ENCODE peak calls at places on chromosomes 16 and 17, in eight cellular contexts. One of them, this sample, is unnamed.

GRCh38 chr17:17704931-17705330 is 23.7 kb downstream of the RAI1 start:
- DNase-seq in GM12878: no peak
- DNase-seq in uterus: no peak
- DNase-seq in prostate gland: no peak
- DNase-seq in lung: no peak
- DNase-seq in A549: no peak
- DNase-seq in Panc1: no peak
- DNase-seq in IMR-90: no peak
- DNase-seq in this sample: no peak

GRCh38 chr16:74623846-74624245 is 16.9 kb upstream of the GLG1 start:
- DNase-seq in GM12878: no peak
- DNase-seq in uterus: no peak
- DNase-seq in prostate gland: no peak
- DNase-seq in lung: no peak
- DNase-seq in A549: no peak
- DNase-seq in Panc1: no peak
- DNase-seq in IMR-90: no peak
- DNase-seq in this sample: no peak

GRCh38 chr17:59427425-59427921 is 96.0 kb downstream of the YPEL2 start:
- DNase-seq in GM12878: no peak
- DNase-seq in uterus: no peak
- DNase-seq in prostate gland: no peak
- DNase-seq in lung: peak
- DNase-seq in A549: no peak
- DNase-seq in Panc1: no peak
- DNase-seq in IMR-90: peak
- DNase-seq in this sample: peak

GRCh38 chr17:15900871-15901270 is 44.1 kb upstream of the ADORA2B start:
- DNase-seq in GM12878: peak
- DNase-seq in uterus: no peak
- DNase-seq in prostate gland: no peak
- DNase-seq in lung: no peak
- DNase-seq in A549: no peak
- DNase-seq in Panc1: no peak
- DNase-seq in IMR-90: no peak
- DNase-seq in this sample: no peak

GRCh38 chr16:76193851-76194620 is 83.2 kb upstream of the CNTNAP4 start:
- DNase-seq in GM12878: no peak
- DNase-seq in uterus: no peak
- DNase-seq in prostate gland: no peak
- DNase-seq in lung: no peak
- DNase-seq in A549: no peak
- DNase-seq in Panc1: no peak
- DNase-seq in IMR-90: no peak
- DNase-seq in this sample: no peak

GRCh38 chr17:58755577-58756245 is at the start of gene PPM1E:
- DNase-seq in GM12878: no peak
- DNase-seq in uterus: peak
- DNase-seq in prostate gland: peak
- DNase-seq in lung: no peak
- DNase-seq in A549: peak
- DNase-seq in Panc1: no peak
- DNase-seq in IMR-90: peak
- DNase-seq in this sample: peak

GRCh38 chr16:66004706-66005105 is 361.8 kb upstream of the CDH5 start:
- DNase-seq in GM12878: no peak
- DNase-seq in uterus: peak
- DNase-seq in prostate gland: no peak
- DNase-seq in lung: no peak
- DNase-seq in A549: no peak
- DNase-seq in Panc1: no peak
- DNase-seq in IMR-90: peak
- DNase-seq in this sample: no peak

GRCh38 chr17:47281246-47281645 is 27.6 kb downstream of the ITGB3 start:
- DNase-seq in GM12878: no peak
- DNase-seq in uterus: no peak
- DNase-seq in prostate gland: no peak
- DNase-seq in lung: no peak
- DNase-seq in A549: no peak
- DNase-seq in Panc1: no peak
- DNase-seq in IMR-90: no peak
- DNase-seq in this sample: no peak

GRCh38 chr16:84096447-84097005 is 20.2 kb downstream of the MBTPS1 start:
- DNase-seq in GM12878: no peak
- DNase-seq in uterus: no peak
- DNase-seq in prostate gland: peak
- DNase-seq in lung: no peak
- DNase-seq in A549: no peak
- DNase-seq in Panc1: peak
- DNase-seq in IMR-90: no peak
- DNase-seq in this sample: no peak

GRCh38 chr17:56863974-56864373 is 30.0 kb downstream of the DGKE start:
- DNase-seq in GM12878: no peak
- DNase-seq in uterus: no peak
- DNase-seq in prostate gland: no peak
- DNase-seq in lung: no peak
- DNase-seq in A549: no peak
- DNase-seq in Panc1: no peak
- DNase-seq in IMR-90: no peak
- DNase-seq in this sample: no peak

GRCh38 chr17:30337393-30337999 is 3.6 kb upstream of the TMIGD1 start:
- DNase-seq in GM12878: no peak
- DNase-seq in uterus: no peak
- DNase-seq in prostate gland: no peak
- DNase-seq in lung: no peak
- DNase-seq in A549: no peak
- DNase-seq in Panc1: no peak
- DNase-seq in IMR-90: no peak
- DNase-seq in this sample: no peak

GRCh38 chr17:78920528-78920927 is 4.7 kb downstream of the TIMP2 start:
- DNase-seq in GM12878: no peak
- DNase-seq in uterus: no peak
- DNase-seq in prostate gland: no peak
- DNase-seq in lung: no peak
- DNase-seq in A549: no peak
- DNase-seq in Panc1: no peak
- DNase-seq in IMR-90: no peak
- DNase-seq in this sample: no peak

GRCh38 chr16:80931985-80932720 is 74.5 kb downstream of the CMC2 start:
- DNase-seq in GM12878: no peak
- DNase-seq in uterus: peak
- DNase-seq in prostate gland: peak
- DNase-seq in lung: peak
- DNase-seq in A549: peak
- DNase-seq in Panc1: no peak
- DNase-seq in IMR-90: peak
- DNase-seq in this sample: peak

GRCh38 chr17:82520041-82520910 is 744 bp downstream of the FOXK2 start:
- DNase-seq in GM12878: no peak
- DNase-seq in uterus: peak
- DNase-seq in prostate gland: no peak
- DNase-seq in lung: no peak
- DNase-seq in A549: no peak
- DNase-seq in Panc1: no peak
- DNase-seq in IMR-90: no peak
- DNase-seq in this sample: no peak

GRCh38 chr16:85871756-85872155 is 27.2 kb upstream of the IRF8 start:
- DNase-seq in GM12878: no peak
- DNase-seq in uterus: no peak
- DNase-seq in prostate gland: no peak
- DNase-seq in lung: no peak
- DNase-seq in A549: no peak
- DNase-seq in Panc1: no peak
- DNase-seq in IMR-90: no peak
- DNase-seq in this sample: no peak

GRCh38 chr16:11583889-11584565 is 2.7 kb downstream of the LITAF start:
- DNase-seq in GM12878: no peak
- DNase-seq in uterus: no peak
- DNase-seq in prostate gland: peak
- DNase-seq in lung: no peak
- DNase-seq in A549: no peak
- DNase-seq in Panc1: no peak
- DNase-seq in IMR-90: no peak
- DNase-seq in this sample: no peak

GRCh38 chr16:81752876-81753227 is 26.2 kb upstream of the PLCG2 start:
- DNase-seq in GM12878: no peak
- DNase-seq in uterus: no peak
- DNase-seq in prostate gland: no peak
- DNase-seq in lung: no peak
- DNase-seq in A549: no peak
- DNase-seq in Panc1: no peak
- DNase-seq in IMR-90: no peak
- DNase-seq in this sample: no peak

GRCh38 chr17:21239680-21240374 is 13.4 kb downstream of the NATD1 start:
- DNase-seq in GM12878: no peak
- DNase-seq in uterus: no peak
- DNase-seq in prostate gland: no peak
- DNase-seq in lung: no peak
- DNase-seq in A549: peak
- DNase-seq in Panc1: no peak
- DNase-seq in IMR-90: peak
- DNase-seq in this sample: peak

GRCh38 chr17:73237714-73238113 is 24.0 kb downstream of the CPSF4L start:
- DNase-seq in GM12878: no peak
- DNase-seq in uterus: no peak
- DNase-seq in prostate gland: no peak
- DNase-seq in lung: no peak
- DNase-seq in A549: no peak
- DNase-seq in Panc1: no peak
- DNase-seq in IMR-90: no peak
- DNase-seq in this sample: no peak

GRCh38 chr16:11004351-11004750 is 60.0 kb downstream of the CLEC16A start:
- DNase-seq in GM12878: no peak
- DNase-seq in uterus: no peak
- DNase-seq in prostate gland: no peak
- DNase-seq in lung: no peak
- DNase-seq in A549: no peak
- DNase-seq in Panc1: no peak
- DNase-seq in IMR-90: peak
- DNase-seq in this sample: no peak

GRCh38 chr17:31422443-31422842 is 31.0 kb downstream of the RAB11FIP4 start:
- DNase-seq in GM12878: no peak
- DNase-seq in uterus: no peak
- DNase-seq in prostate gland: no peak
- DNase-seq in lung: no peak
- DNase-seq in A549: no peak
- DNase-seq in Panc1: no peak
- DNase-seq in IMR-90: no peak
- DNase-seq in this sample: no peak
- H3K4me3 ChIP-seq in GM12878: no peak
- H3K4me3 ChIP-seq in uterus: no peak
- H3K4me3 ChIP-seq in prostate gland: no peak
- H3K4me3 ChIP-seq in lung: no peak
- H3K4me3 ChIP-seq in A549: no peak
- H3K4me3 ChIP-seq in Panc1: no peak
- H3K4me3 ChIP-seq in IMR-90: no peak
- H3K4me3 ChIP-seq in this sample: no peak

GRCh38 chr16:67447508-67448076 is 16.7 kb downstream of the HSD11B2 start:
- DNase-seq in GM12878: peak
- DNase-seq in uterus: peak
- DNase-seq in prostate gland: no peak
- DNase-seq in lung: peak
- DNase-seq in A549: peak
- DNase-seq in Panc1: no peak
- DNase-seq in IMR-90: peak
- DNase-seq in this sample: no peak
- TF ChIP-seq CTCF in GM12878: peak
- TF ChIP-seq CTCF in uterus: peak
- TF ChIP-seq CTCF in prostate gland: no peak
- TF ChIP-seq CTCF in lung: no peak
- TF ChIP-seq CTCF in A549: peak
- TF ChIP-seq CTCF in Panc1: peak
- TF ChIP-seq CTCF in IMR-90: peak
- TF ChIP-seq CTCF in this sample: peak

GRCh38 chr17:7988750-7989178 is 13.7 kb upstream of the GUCY2D start:
- DNase-seq in GM12878: peak
- DNase-seq in uterus: no peak
- DNase-seq in prostate gland: peak
- DNase-seq in lung: peak
- DNase-seq in A549: peak
- DNase-seq in Panc1: peak
- DNase-seq in IMR-90: peak
- DNase-seq in this sample: peak

GRCh38 chr17:7993972-7994589 is 8.3 kb upstream of the GUCY2D start:
- DNase-seq in GM12878: no peak
- DNase-seq in uterus: no peak
- DNase-seq in prostate gland: no peak
- DNase-seq in lung: no peak
- DNase-seq in A549: no peak
- DNase-seq in Panc1: no peak
- DNase-seq in IMR-90: no peak
- DNase-seq in this sample: no peak

GRCh38 chr17:7989781-7990655 is 12.4 kb upstream of the GUCY2D start:
- DNase-seq in GM12878: peak
- DNase-seq in uterus: peak
- DNase-seq in prostate gland: peak
- DNase-seq in lung: peak
- DNase-seq in A549: peak
- DNase-seq in Panc1: no peak
- DNase-seq in IMR-90: peak
- DNase-seq in this sample: peak

GRCh38 chr17:7992516-7992915 is 9.9 kb upstream of the GUCY2D start:
- DNase-seq in GM12878: no peak
- DNase-seq in uterus: no peak
- DNase-seq in prostate gland: no peak
- DNase-seq in lung: no peak
- DNase-seq in A549: no peak
- DNase-seq in Panc1: no peak
- DNase-seq in IMR-90: peak
- DNase-seq in this sample: peak

GRCh38 chr17:7992924-7993323 is 9.5 kb upstream of the GUCY2D start:
- DNase-seq in GM12878: no peak
- DNase-seq in uterus: no peak
- DNase-seq in prostate gland: no peak
- DNase-seq in lung: no peak
- DNase-seq in A549: no peak
- DNase-seq in Panc1: no peak
- DNase-seq in IMR-90: no peak
- DNase-seq in this sample: no peak
- H3K4me3 ChIP-seq in GM12878: no peak
- H3K4me3 ChIP-seq in uterus: no peak
- H3K4me3 ChIP-seq in prostate gland: no peak
- H3K4me3 ChIP-seq in lung: no peak
- H3K4me3 ChIP-seq in A549: no peak
- H3K4me3 ChIP-seq in Panc1: no peak
- H3K4me3 ChIP-seq in IMR-90: no peak
- H3K4me3 ChIP-seq in this sample: no peak

DNA sequence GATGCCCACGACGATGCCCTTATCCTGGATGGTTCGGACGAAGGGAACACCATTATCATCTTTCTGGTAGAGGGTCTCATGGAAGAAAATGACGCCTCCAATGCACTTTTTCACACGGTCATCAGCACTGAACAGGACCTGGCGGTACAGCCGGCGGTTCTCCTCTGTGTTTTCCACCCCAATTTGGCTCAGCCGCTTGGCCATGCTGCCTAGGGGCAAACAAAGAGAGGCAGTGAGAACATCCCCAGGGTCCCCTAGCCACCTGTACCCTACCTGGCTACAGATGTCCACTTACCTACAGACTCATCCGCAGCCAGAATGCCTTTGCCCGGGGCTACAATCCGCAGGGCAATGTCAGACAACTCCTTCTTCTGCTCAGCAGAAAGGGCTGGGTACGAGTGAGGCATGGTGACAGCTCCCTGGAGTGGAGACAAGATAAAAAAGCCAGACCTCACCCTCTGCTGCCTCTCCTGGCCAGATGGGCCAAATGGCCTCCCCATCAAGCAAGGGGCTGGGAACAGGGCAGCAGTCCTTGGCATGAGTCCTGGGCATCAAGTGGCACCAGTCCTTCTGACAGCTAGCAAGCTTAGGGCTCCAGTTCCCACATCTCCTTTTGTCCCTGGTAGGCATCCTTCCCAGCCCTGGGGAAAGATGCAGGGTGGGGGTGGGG is 1.4 kb downstream of the ALDOC start:
- DNase-seq in GM12878: no peak
- DNase-seq in uterus: no peak
- DNase-seq in prostate gland: no peak
- DNase-seq in lung: no peak
- DNase-seq in A549: no peak
- DNase-seq in Panc1: no peak
- DNase-seq in IMR-90: no peak
- DNase-seq in this sample: no peak
- TF ChIP-seq CTCF in GM12878: peak
- TF ChIP-seq CTCF in uterus: no peak
- TF ChIP-seq CTCF in prostate gland: no peak
- TF ChIP-seq CTCF in lung: no peak
- TF ChIP-seq CTCF in A549: no peak
- TF ChIP-seq CTCF in Panc1: no peak
- TF ChIP-seq CTCF in IMR-90: peak
- TF ChIP-seq CTCF in this sample: peak